ENCODE peak calls at places on chromosomes 6 and 20, in four cellular contexts. K is IMR-90, A is AG10803, I is cardiac fibroblast. W is an unnamed sample.

GRCh38 chr6:149904661-149905370 is 6.9 kb upstream of the RAET1E start:
- DNase-seq in A (no peak), K (no peak), I (no peak), W (no peak)

GRCh38 chr20:58146761-58147160 is 81.7 kb downstream of the ANKRD60 start:
- DNase-seq in A (no peak), I (no peak), K (no peak), W (no peak)

GRCh38 chr6:53691252-53691651 is 25.7 kb upstream of the KLHL31 start:
- DNase-seq in I (no peak), K (no peak), A (no peak), W (no peak)

GRCh38 chr6:3644613-3645012 is 106.9 kb downstream of the PXDC1 start:
- DNase-seq in I (no peak), K (no peak), A (no peak), W (no peak)

GRCh38 chr6:41757931-41758640 is 10.9 kb upstream of the PGC start:
- DNase-seq in A (no peak), K (peak; percentile 29), I (no peak), W (no peak)

GRCh38 chr6:87705070-87705691 is 3.1 kb upstream of the AKIRIN2 start:
- DNase-seq in I (no peak), K (peak; percentile 80), A (no peak), W (no peak)

GRCh38 chr20:2206957-2207769 is 88.6 kb upstream of the TGM3 start:
- DNase-seq in A (peak; percentile 64), I (peak; percentile 70), K (peak; percentile 28), W (no peak)

GRCh38 chr6:78995946-78996345 is 82.1 kb downstream of the PHIP start:
- DNase-seq in A (no peak), K (peak; percentile 61), I (peak; percentile 18), W (no peak)

GRCh38 chr20:57390604-57391438 is at the start of gene RBM38:
- DNase-seq in I (peak; percentile 72), K (peak; percentile 49), A (peak; percentile 50), W (no peak)

GRCh38 chr6:1609662-1610496 is at the start of gene FOXC1:
- DNase-seq in I (peak; percentile 96), K (peak; percentile 94), A (peak; percentile 90), W (peak; percentile 80)

GRCh38 chr20:48785801-48786200 is 42.0 kb downstream of the PREX1 start:
- DNase-seq in A (no peak), K (no peak), I (no peak), W (no peak)

GRCh38 chr6:143158113-143158581 is 97.5 kb downstream of the AIG1 start:
- DNase-seq in A (peak; percentile 63), K (peak; percentile 38), I (no peak), W (no peak)

GRCh38 chr6:169450097-169450496 is 196.5 kb upstream of the THBS2 start:
- DNase-seq in I (no peak), A (no peak), K (no peak), W (no peak)

GRCh38 chr20:38165089-38165965 is at the start of gene TGM2:
- DNase-seq in K (peak; percentile 69), I (peak; percentile 81), A (peak; percentile 56), W (no peak)

GRCh38 chr20:46004813-46005505 is 3.7 kb upstream of the MMP9 start:
- DNase-seq in K (no peak), A (no peak), I (no peak), W (no peak)

GRCh38 chr20:54692168-54692887 is 216.9 kb downstream of the DOK5 start:
- DNase-seq in A (no peak), K (no peak), I (no peak), W (no peak)

GRCh38 chr6:131199568-131200272 is 64.5 kb downstream of the AKAP7 start:
- DNase-seq in I (peak; percentile 81), A (peak; percentile 72), K (peak; percentile 47), W (no peak)

GRCh38 chr6:4178737-4179333 is 43.5 kb upstream of the ECI2 start:
- DNase-seq in K (no peak), A (no peak), I (no peak), W (no peak)

GRCh38 chr20:2626853-2627541 is 25.4 kb upstream of the NOP56 start:
- DNase-seq in K (peak; percentile 51), A (peak; percentile 75), I (peak; percentile 81), W (peak; percentile 31)

GRCh38 chr6:41122918-41123317 is 31.2 kb downstream of the TREML1 start:
- DNase-seq in A (no peak), K (no peak), I (no peak), W (no peak)

GRCh38 chr20:57250607-57251343 is 15.7 kb downstream of the BMP7 start:
- DNase-seq in A (no peak), I (no peak), K (no peak), W (no peak)

GRCh38 chr6:47875593-47875992 is 93.8 kb downstream of the OPN5 start:
- DNase-seq in K (no peak), A (no peak), I (no peak), W (no peak)

GRCh38 chr20:49811825-49812462 is 684 bp upstream of the SLC9A8 start:
- DNase-seq in A (no peak), I (peak; percentile 49), K (peak; percentile 63), W (no peak)
- TF ChIP-seq CTCF in A (no peak), I (no peak), K (no peak), W (no peak)

DNA sequence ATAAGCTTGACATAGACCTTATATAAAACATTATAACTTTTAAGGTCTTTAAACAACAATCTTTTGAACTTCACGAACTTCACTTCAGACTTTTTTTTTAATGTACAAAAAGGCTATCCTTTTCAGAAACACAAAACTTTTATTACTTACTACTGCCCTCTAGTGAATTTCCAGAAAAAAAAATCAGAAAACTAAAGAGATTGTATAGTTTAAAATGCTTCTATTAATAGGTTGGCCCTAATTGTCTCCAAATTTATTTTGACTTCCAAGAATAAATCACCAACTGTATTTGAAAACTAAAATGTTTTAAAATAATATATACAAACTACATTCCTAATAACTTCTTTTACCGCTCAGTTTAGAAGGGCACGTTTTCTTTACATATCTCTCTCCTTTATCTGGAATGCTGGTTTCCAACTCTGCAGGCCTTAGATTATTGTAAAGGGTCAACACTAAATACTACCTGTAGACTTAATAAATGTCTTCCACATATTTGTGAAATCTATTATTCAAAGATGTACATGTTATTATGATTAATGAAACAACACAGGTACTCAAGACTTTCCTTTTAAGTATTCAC is 66.8 kb downstream of the LMBRD1 start:
- DNase-seq in A (peak; percentile 1), K (peak; percentile 7), I (peak; percentile 23), W (no peak)
- TF ChIP-seq CTCF in A (peak; percentile 52), K (peak; percentile 42), I (no peak), W (peak; percentile 16)

DNA sequence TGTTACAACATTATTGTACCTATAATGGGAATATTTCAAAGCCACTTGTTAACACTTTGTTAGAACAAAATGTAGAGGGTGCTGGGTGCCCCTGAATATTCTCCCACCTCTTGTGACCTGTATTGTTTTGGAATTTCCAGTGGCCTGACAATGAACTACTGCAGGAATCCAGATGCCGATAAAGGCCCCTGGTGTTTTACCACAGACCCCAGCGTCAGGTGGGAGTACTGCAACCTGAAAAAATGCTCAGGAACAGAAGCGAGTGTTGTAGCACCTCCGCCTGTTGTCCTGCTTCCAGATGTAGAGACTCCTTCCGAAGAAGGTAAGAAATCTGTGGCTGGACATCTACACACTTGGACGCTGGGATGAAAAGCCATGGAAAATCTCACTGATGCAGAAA is 28.9 kb downstream of the PLG start:
- DNase-seq in K (no peak), A (no peak), I (no peak), W (no peak)
- TF ChIP-seq CTCF in K (no peak), A (peak; percentile 18), I (peak; percentile 14), W (no peak)

GRCh38 chr20:10475225-10475624 is 40.1 kb downstream of the SLX4IP start:
- DNase-seq in K (no peak), A (no peak), I (no peak), W (no peak)

GRCh38 chr20:10478205-10478604 is 43.1 kb downstream of the SLX4IP start:
- DNase-seq in K (no peak), A (no peak), I (no peak), W (no peak)

GRCh38 chr20:10481671-10482070 is 46.6 kb downstream of the SLX4IP start:
- DNase-seq in I (no peak), K (no peak), A (no peak), W (no peak)

GRCh38 chr20:10476319-10476724 is 41.2 kb downstream of the SLX4IP start:
- DNase-seq in K (peak; percentile 51), I (no peak), A (peak; percentile 55), W (peak; percentile 7)

DNA sequence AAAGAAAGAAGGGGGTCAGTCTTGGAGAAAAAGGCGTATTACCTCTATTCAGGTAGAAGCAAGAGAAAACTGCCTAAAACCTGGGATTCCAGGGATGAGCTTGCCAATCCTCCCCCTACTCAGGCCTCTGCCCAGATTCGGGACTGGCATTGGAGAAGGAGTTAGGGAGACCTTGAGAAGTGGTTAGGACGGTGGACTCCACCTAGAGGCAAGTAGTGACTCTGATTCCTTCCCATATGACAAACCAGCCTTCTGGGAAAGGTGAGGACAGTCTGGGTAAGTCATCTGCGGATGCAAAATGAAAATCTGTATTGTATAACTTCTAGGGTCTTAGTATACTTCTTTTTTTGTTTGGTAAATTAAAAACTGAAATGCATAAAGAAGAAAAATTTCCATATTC is 43.8 kb downstream of the SLX4IP start:
- DNase-seq in A (no peak), K (no peak), I (no peak), W (no peak)
- TF ChIP-seq CTCF in A (no peak), K (no peak), I (no peak), W (no peak)

GRCh38 chr20:35953411-35954199 is 697 bp downstream of the SCAND1 start:
- DNase-seq in K (peak; percentile 28), A (peak; percentile 45), I (peak; percentile 48), W (no peak)
- TF ChIP-seq CTCF in K (no peak), A (no peak), I (no peak), W (no peak)

GRCh38 chr20:10433623-10434466 is at the start of gene MKKS:
- DNase-seq in A (peak; percentile 93), I (peak; percentile 96), K (peak; percentile 91), W (no peak)
- TF ChIP-seq CTCF in A (peak; percentile 7), I (no peak), K (no peak), W (peak; percentile 20)

W was measured in BJ.